ENCODE peak calls at places on chromosome 15, in nine cellular contexts. One of them, this sample, is unnamed.

GRCh38 chr15:73399163-73399562 is 30.4 kb upstream of the HCN4 start:
- DNase-seq in Karpas-422: no peak
- DNase-seq in activated T-cell treated with anti-CD3 and anti-CD28 coated beads, Interleukin-2, amount 50 U/mL, for 1 hour: no peak
- DNase-seq in DMS153: no peak
- DNase-seq in SW 1271: no peak
- DNase-seq in GOT3: no peak
- DNase-seq in stomach: no peak
- DNase-seq in GM23338: no peak
- DNase-seq in GM12865: no peak
- DNase-seq in this sample: no peak

GRCh38 chr15:57326196-57326595 is 50.1 kb upstream of the CGNL1 start:
- DNase-seq in GM23338: no peak
- DNase-seq in SW 1271: no peak
- DNase-seq in Karpas-422: no peak
- DNase-seq in GOT3: no peak
- DNase-seq in DMS153: no peak
- DNase-seq in GM12865: no peak
- DNase-seq in stomach: no peak
- DNase-seq in activated T-cell treated with anti-CD3 and anti-CD28 coated beads, Interleukin-2, amount 50 U/mL, for 1 hour: no peak
- DNase-seq in this sample: no peak

GRCh38 chr15:31457161-31457560 is 130.5 kb downstream of the KLF13 start:
- DNase-seq in stomach: no peak
- DNase-seq in SW 1271: no peak
- DNase-seq in activated T-cell treated with anti-CD3 and anti-CD28 coated beads, Interleukin-2, amount 50 U/mL, for 1 hour: no peak
- DNase-seq in DMS153: no peak
- DNase-seq in GM23338: no peak
- DNase-seq in GM12865: no peak
- DNase-seq in Karpas-422: no peak
- DNase-seq in GOT3: no peak
- DNase-seq in this sample: no peak

GRCh38 chr15:38867556-38867955 is 302.9 kb upstream of the RASGRP1 start:
- DNase-seq in Karpas-422: no peak
- DNase-seq in GM12865: no peak
- DNase-seq in activated T-cell treated with anti-CD3 and anti-CD28 coated beads, Interleukin-2, amount 50 U/mL, for 1 hour: no peak
- DNase-seq in DMS153: no peak
- DNase-seq in SW 1271: no peak
- DNase-seq in stomach: no peak
- DNase-seq in GM23338: no peak
- DNase-seq in GOT3: no peak
- DNase-seq in this sample: no peak

GRCh38 chr15:58221591-58222241 is 83.5 kb downstream of the AQP9 start:
- DNase-seq in GOT3: no peak
- DNase-seq in activated T-cell treated with anti-CD3 and anti-CD28 coated beads, Interleukin-2, amount 50 U/mL, for 1 hour: no peak
- DNase-seq in stomach: peak; percentile 28
- DNase-seq in GM12865: peak; percentile 42
- DNase-seq in SW 1271: no peak
- DNase-seq in DMS153: no peak
- DNase-seq in Karpas-422: peak; percentile 72
- DNase-seq in GM23338: peak; percentile 43
- DNase-seq in this sample: no peak

GRCh38 chr15:32743411-32744145 is 25.8 kb downstream of the GREM1 start:
- DNase-seq in stomach: no peak
- DNase-seq in SW 1271: no peak
- DNase-seq in Karpas-422: no peak
- DNase-seq in GOT3: no peak
- DNase-seq in activated T-cell treated with anti-CD3 and anti-CD28 coated beads, Interleukin-2, amount 50 U/mL, for 1 hour: no peak
- DNase-seq in GM12865: no peak
- DNase-seq in DMS153: no peak
- DNase-seq in GM23338: no peak
- DNase-seq in this sample: no peak

GRCh38 chr15:45618813-45619212 is 16.0 kb upstream of the SQOR start:
- DNase-seq in stomach: no peak
- DNase-seq in Karpas-422: peak; percentile 47
- DNase-seq in activated T-cell treated with anti-CD3 and anti-CD28 coated beads, Interleukin-2, amount 50 U/mL, for 1 hour: no peak
- DNase-seq in DMS153: no peak
- DNase-seq in GM12865: peak; percentile 40
- DNase-seq in GM23338: no peak
- DNase-seq in SW 1271: no peak
- DNase-seq in GOT3: no peak
- DNase-seq in this sample: no peak

GRCh38 chr15:100032358-100033080 is 299.3 kb upstream of the LYSMD4 start:
- DNase-seq in SW 1271: no peak
- DNase-seq in GM12865: no peak
- DNase-seq in stomach: no peak
- DNase-seq in GOT3: no peak
- DNase-seq in Karpas-422: no peak
- DNase-seq in activated T-cell treated with anti-CD3 and anti-CD28 coated beads, Interleukin-2, amount 50 U/mL, for 1 hour: no peak
- DNase-seq in GM23338: no peak
- DNase-seq in DMS153: no peak
- DNase-seq in this sample: no peak

GRCh38 chr15:39285663-39286062 is 295.2 kb upstream of the THBS1 start:
- DNase-seq in Karpas-422: no peak
- DNase-seq in GM12865: no peak
- DNase-seq in stomach: no peak
- DNase-seq in SW 1271: no peak
- DNase-seq in GM23338: no peak
- DNase-seq in activated T-cell treated with anti-CD3 and anti-CD28 coated beads, Interleukin-2, amount 50 U/mL, for 1 hour: no peak
- DNase-seq in GOT3: no peak
- DNase-seq in DMS153: no peak
- DNase-seq in this sample: no peak

GRCh38 chr15:68431037-68431791 is 749 bp downstream of the ITGA11 start:
- DNase-seq in GM23338: peak; percentile 59
- DNase-seq in Karpas-422: no peak
- DNase-seq in stomach: peak; percentile 17
- DNase-seq in DMS153: no peak
- DNase-seq in GOT3: no peak
- DNase-seq in SW 1271: no peak
- DNase-seq in GM12865: no peak
- DNase-seq in activated T-cell treated with anti-CD3 and anti-CD28 coated beads, Interleukin-2, amount 50 U/mL, for 1 hour: no peak
- DNase-seq in this sample: no peak

GRCh38 chr15:69673236-69673881 is 220.7 kb downstream of the RPLP1 start:
- DNase-seq in DMS153: no peak
- DNase-seq in GM12865: no peak
- DNase-seq in stomach: no peak
- DNase-seq in activated T-cell treated with anti-CD3 and anti-CD28 coated beads, Interleukin-2, amount 50 U/mL, for 1 hour: no peak
- DNase-seq in SW 1271: no peak
- DNase-seq in GOT3: no peak
- DNase-seq in Karpas-422: no peak
- DNase-seq in GM23338: no peak
- DNase-seq in this sample: no peak

GRCh38 chr15:96327155-96327741 is 3.3 kb upstream of the NR2F2 start:
- DNase-seq in GM12865: peak; percentile 55
- DNase-seq in DMS153: no peak
- DNase-seq in Karpas-422: peak; percentile 73
- DNase-seq in GM23338: peak; percentile 75
- DNase-seq in activated T-cell treated with anti-CD3 and anti-CD28 coated beads, Interleukin-2, amount 50 U/mL, for 1 hour: no peak
- DNase-seq in SW 1271: peak; percentile 71
- DNase-seq in GOT3: no peak
- DNase-seq in stomach: no peak
- DNase-seq in this sample: no peak

This sample was measured in brain pericyte.